ENCODE peak calls at places on chromosomes 16 and 17, in eight cellular contexts. M is fibroblast of villous mesenchyme; T is CD8-positive, alpha-beta T cell; R is IMR-90; I is heart right ventricle; W is AG10803; C is transverse colon; Q is fibroblast of pulmonary artery. E is an unnamed sample.

GRCh38 chr16:23519282-23519681 is 9.0 kb upstream of the GGA2 start:
- DNase-seq in M (no peak), T (no peak), W (no peak), I (no peak), C (no peak), R (no peak), Q (no peak), E (no peak)

GRCh38 chr16:9908613-9909012 is 273.6 kb downstream of the GRIN2A start:
- DNase-seq in W (no peak), T (no peak), I (peak; percentile 32), M (no peak), R (no peak), C (no peak), Q (peak; percentile 16), E (no peak)

GRCh38 chr17:8462564-8462963 is 26.9 kb downstream of the NDEL1 start:
- DNase-seq in T (no peak), M (no peak), R (no peak), I (no peak), Q (no peak), W (no peak), C (no peak), E (no peak)

GRCh38 chr17:47980516-47980915 is 9.6 kb downstream of the CDK5RAP3 start:
- DNase-seq in R (no peak), T (no peak), C (no peak), Q (no peak), W (no peak), I (no peak), M (no peak), E (no peak)

GRCh38 chr16:12440233-12440530 is 363.5 kb downstream of the CPPED1 start:
- DNase-seq in Q (peak; percentile 34), M (peak; percentile 7), W (peak; percentile 42), T (no peak), C (no peak), I (no peak), R (peak; percentile 22), E (peak; percentile 35)

GRCh38 chr16:89187337-89188063 is 12.8 kb downstream of the SLC22A31 start:
- DNase-seq in T (no peak), R (no peak), W (no peak), C (no peak), M (peak; percentile 22), Q (peak; percentile 38), I (no peak), E (peak; percentile 37)

GRCh38 chr17:34248807-34249496 is 6.1 kb upstream of the CCL2 start:
- DNase-seq in I (no peak), M (no peak), C (no peak), Q (no peak), R (no peak), W (no peak), T (no peak), E (no peak)

GRCh38 chr17:64531955-64532371 is 25.2 kb downstream of the CEP95 start:
- DNase-seq in M (no peak), I (no peak), Q (no peak), R (peak; percentile 59), W (peak; percentile 92), T (no peak), C (no peak), E (no peak)

GRCh38 chr17:38608648-38609047 is 2.9 kb upstream of the SRCIN1 start:
- DNase-seq in R (no peak), I (no peak), C (peak; percentile 74), M (no peak), T (no peak), Q (no peak), W (no peak), E (no peak)

GRCh38 chr17:56884483-56885144 is 29.2 kb downstream of the TRIM25 start:
- DNase-seq in C (no peak), Q (no peak), I (no peak), W (no peak), T (no peak), M (no peak), R (no peak), E (no peak)

GRCh38 chr16:8935989-8936388 is 27.7 kb downstream of the USP7 start:
- DNase-seq in C (peak; percentile 25), I (no peak), T (no peak), R (no peak), Q (no peak), M (no peak), W (no peak), E (no peak)

DNA sequence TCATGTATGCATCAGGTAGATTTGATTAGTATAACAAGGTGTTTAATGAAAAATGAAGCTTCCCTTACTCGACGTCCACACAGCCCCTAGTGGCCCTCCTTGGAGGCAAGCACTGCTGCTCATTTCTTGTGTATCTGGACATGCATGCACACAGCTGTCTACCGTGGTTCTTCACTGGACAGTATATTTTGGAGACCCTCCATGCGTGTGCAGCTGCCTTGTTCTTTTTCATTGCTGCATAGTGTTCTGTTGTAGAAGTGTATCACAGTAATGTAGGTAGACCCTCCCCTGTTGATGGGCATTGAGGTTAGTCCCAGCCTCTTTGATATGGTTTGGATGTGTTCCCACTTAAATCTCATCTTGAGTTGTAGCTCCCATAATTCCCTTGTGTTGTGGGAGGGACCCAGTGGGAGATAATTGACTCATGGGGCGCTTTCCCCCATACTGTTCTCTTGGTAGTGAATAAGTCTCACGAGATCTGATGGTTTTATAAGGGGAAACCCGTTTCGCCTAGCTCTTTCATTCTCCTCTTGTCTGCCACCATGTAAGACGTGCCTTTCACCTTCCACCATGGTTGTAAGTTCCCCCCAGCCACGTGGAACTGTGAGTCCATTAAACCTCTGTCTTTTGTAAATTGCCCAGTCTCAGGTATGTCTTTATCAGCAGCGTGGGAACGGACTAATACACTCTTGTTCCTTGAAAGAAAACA is 6.3 kb downstream of the CMIP start:
- DNase-seq in R (no peak), M (no peak), Q (no peak), C (no peak), T (no peak), W (no peak), I (no peak), E (no peak)
- TF ChIP-seq CTCF in R (no peak), M (no peak), Q (no peak), C (no peak), T (no peak), W (no peak), I (no peak), E (no peak)

GRCh38 chr16:56608876-56609462 is 585 bp downstream of the MT2A start:
- DNase-seq in W (no peak), T (no peak), R (no peak), M (peak; percentile 32), C (no peak), Q (peak; percentile 24), I (no peak), E (peak; percentile 14)

GRCh38 chr16:56610017-56610608 is 1.7 kb downstream of the MT2A start:
- DNase-seq in R (peak; percentile 97), Q (peak; percentile 95), I (no peak), M (peak; percentile 93), C (peak; percentile 52), T (peak; percentile 43), W (peak; percentile 89), E (peak; percentile 93)

GRCh38 chr16:56608043-56608875 is at the start of gene MT2A:
- DNase-seq in T (peak; percentile 83), R (peak; percentile 97), W (peak; percentile 97), M (peak; percentile 98), Q (peak; percentile 97), C (peak; percentile 96), I (peak; percentile 94), E (peak; percentile 98)

GRCh38 chr16:56610609-56611111 is 2.3 kb downstream of the MT2A start:
- DNase-seq in R (peak; percentile 71), M (peak; percentile 95), Q (peak; percentile 55), C (no peak), W (peak; percentile 54), I (peak; percentile 52), T (no peak), E (peak; percentile 67)

DNA sequence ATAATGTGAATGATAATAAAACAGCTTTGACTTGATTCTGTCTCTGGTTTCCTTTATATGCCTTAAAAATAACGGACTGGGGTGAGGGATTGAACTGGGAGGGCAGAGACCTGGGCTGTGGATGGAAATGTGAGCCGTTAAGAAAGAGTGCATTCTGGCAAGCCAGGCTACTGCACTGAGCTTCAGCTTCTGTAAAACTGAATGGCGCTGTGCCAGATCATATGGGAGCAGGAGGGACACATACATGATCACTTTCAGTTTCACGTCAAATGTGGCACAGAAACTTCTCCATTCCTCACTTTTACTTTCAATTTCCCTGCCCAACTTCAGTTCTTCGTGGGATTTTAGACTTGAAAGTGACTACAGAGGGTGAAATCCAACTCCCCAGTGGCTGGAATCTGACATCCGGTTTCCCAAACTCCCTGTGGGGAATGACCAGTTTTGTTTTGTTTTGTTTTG is 1.1 kb downstream of the MT2A start:
- DNase-seq in R (peak; percentile 92), Q (peak; percentile 90), M (peak; percentile 97), I (peak; percentile 87), T (peak; percentile 60), W (peak; percentile 86), C (peak; percentile 86), E (peak; percentile 95)
- H3K4me3 ChIP-seq in R (peak overlapping the region; percentile 72), Q (peak overlapping the region; percentile 89), M (peak overlapping the region; percentile 60), I (peak overlapping the region; percentile 73), T (peak overlapping the region; percentile 95), W (peak overlapping the region; percentile 89), C (peak overlapping the region; percentile 48), E (peak overlapping the region; percentile 62)

DNA sequence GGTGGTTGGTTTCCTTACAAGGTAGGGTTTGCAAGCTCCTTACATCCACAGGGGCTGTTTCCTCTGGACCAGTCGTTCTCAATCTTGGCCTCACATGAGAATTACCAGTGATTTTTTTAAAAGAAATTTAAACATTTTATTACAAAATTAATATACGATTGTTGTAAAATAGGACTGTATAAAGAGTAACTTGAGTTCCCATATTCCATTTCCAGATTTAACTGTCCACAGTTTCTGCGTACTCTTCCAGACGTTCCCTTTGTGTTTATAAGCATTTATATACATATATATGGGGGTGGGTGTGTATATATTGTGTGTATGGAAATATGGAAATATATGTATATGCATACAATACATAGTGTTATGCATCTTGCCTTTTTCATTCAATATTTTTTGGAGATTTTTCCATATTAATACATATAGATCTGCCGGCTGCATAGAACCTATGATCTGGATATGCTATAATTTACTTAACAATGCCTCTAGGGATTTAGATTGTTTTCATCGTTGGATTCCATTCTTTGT is 31.5 kb downstream of the HLF start:
- DNase-seq in C (no peak), W (no peak), M (no peak), I (no peak), T (no peak), R (no peak), Q (no peak), E (no peak)
- TF ChIP-seq CTCF in C (no peak), W (no peak), M (no peak), I (no peak), T (no peak), R (no peak), Q (no peak), E (no peak)

DNA sequence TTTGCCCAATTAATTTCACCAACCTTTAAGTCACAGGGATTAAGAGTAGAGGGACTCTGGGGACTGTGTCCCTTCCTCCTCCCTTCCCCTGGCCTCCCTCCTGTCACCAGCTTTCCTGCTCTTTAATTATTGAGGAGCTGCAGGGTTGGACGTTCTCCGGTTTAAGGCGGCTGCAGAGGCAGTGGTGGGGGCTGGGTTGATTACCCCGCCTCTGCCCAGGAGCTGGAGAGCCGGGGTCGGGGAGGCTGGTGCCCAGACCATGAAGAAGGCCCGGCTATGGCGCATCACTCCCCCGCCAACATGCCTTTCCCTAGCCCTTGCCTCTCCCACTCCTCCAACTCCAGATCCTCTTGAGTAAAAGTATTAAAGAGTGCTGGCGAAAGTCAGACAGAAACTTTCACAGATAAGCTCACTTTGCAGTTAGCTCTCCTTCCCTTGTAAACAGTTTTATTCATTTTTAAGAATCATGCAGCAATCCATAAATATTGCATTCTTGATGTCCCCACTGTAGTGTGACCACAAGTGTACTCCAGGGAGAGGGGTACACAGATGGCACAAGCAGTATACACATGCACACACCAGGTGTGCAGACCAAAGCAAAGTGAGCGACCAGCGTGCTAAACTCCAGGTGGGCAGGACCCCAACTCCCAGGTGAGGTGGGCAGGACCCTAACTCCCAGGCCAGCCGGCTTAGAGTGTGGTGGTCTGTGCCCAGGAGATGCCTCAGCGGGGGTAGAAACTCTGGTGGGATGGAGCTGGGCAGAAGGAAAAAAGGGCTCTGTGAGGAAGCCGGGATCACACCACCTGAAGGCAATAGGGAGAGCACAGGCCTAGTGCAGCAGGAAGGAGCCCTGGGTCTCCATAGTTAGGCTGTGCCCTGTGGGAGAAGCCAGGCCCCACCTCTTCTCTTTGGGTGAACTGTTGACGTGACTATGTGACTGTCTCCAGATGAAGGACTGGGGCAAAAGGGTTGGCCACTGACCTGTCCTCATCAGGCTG is 1.3 kb upstream of the FOXJ1 start:
- DNase-seq in T (no peak), R (no peak), M (no peak), C (no peak), W (no peak), Q (no peak), I (no peak), E (no peak)
- H3K4me3 ChIP-seq in T (peak overlapping the region; percentile 67), R (no peak overlapping the region), M (no peak overlapping the region), C (no peak overlapping the region), W (no peak overlapping the region), Q (no peak overlapping the region), I (no peak overlapping the region), E (no peak overlapping the region)

E was measured in cardiac fibroblast.